ENCODE peak calls at places on chromosomes 12 and 14, in five cellular contexts. V is hepatocyte, O is tibial nerve, K is HCT116, N is body of pancreas. D is an unnamed sample.

GRCh38 chr14:30610719-30611388 is 11.3 kb upstream of the SCFD1 start:
- DNase-seq in K (peak; percentile 36), N (peak; percentile 77), V (peak; percentile 50), O (peak; percentile 55), D (peak; percentile 8)

GRCh38 chr14:70289138-70289537 is 70.3 kb downstream of the COX16 start:
- DNase-seq in K (no peak), N (no peak), O (no peak), V (no peak), D (no peak)

GRCh38 chr12:128570191-128571065 is 253.3 kb downstream of the SLC15A4 start:
- DNase-seq in V (no peak), O (no peak), K (no peak), N (no peak), D (no peak)

GRCh38 chr12:1744932-1745331 is 54.1 kb downstream of the ADIPOR2 start:
- DNase-seq in O (no peak), K (no peak), V (no peak), N (no peak), D (no peak)

GRCh38 chr14:68824517-68825347 is 31.9 kb upstream of the ZFP36L1 start:
- DNase-seq in O (peak; percentile 89), K (peak; percentile 76), N (peak; percentile 89), V (peak; percentile 86), D (peak; percentile 69)

GRCh38 chr14:67050892-67051291 is 138.3 kb upstream of the GARIN2 start:
- DNase-seq in N (no peak), V (no peak), K (no peak), O (no peak), D (no peak)

GRCh38 chr14:34843011-34843554 is 32.1 kb downstream of the BAZ1A start:
- DNase-seq in N (no peak), K (no peak), V (no peak), O (no peak), D (no peak)

GRCh38 chr12:104372048-104372720 is 68.6 kb downstream of the EID3 start:
- DNase-seq in K (no peak), N (no peak), O (no peak), V (no peak), D (no peak)

GRCh38 chr14:56581041-56581727 is 1.6 kb downstream of the TMEM260 start:
- DNase-seq in V (no peak), K (no peak), N (no peak), O (no peak), D (no peak)

GRCh38 chr14:92352158-92352985 is 29.4 kb downstream of the SLC24A4 start:
- DNase-seq in O (no peak), V (no peak), N (no peak), K (peak; percentile 40), D (no peak)

GRCh38 chr12:79687711-79688270 is 3.0 kb downstream of the PAWR start:
- DNase-seq in V (no peak), N (no peak), O (no peak), K (no peak), D (no peak)

GRCh38 chr14:63982156-63982555 is 129.4 kb downstream of the SYNE2 start:
- DNase-seq in V (no peak), K (no peak), O (no peak), N (no peak), D (no peak)

GRCh38 chr14:55448146-55448614 is 7.8 kb upstream of the TBPL2 start:
- DNase-seq in K (peak; percentile 100), O (peak; percentile 40), N (peak; percentile 34), V (peak; percentile 75), D (no peak)

GRCh38 chr12:113407931-113408585 is 4.4 kb upstream of the SDS start:
- DNase-seq in K (no peak), V (no peak), O (no peak), N (no peak), D (no peak)

GRCh38 chr14:77314043-77314442 is 6.6 kb downstream of the POMT2 start:
- DNase-seq in N (no peak), K (no peak), O (no peak), V (peak; percentile 82), D (no peak)

GRCh38 chr12:104462931-104463339 is 6.2 kb downstream of the CHST11 start:
- DNase-seq in K (no peak), N (no peak), O (no peak), V (no peak), D (no peak)

GRCh38 chr14:81400852-81401251 is 728 bp upstream of the STON2 start:
- DNase-seq in O (peak; percentile 91), N (peak; percentile 67), V (peak; percentile 51), K (peak; percentile 54), D (no peak)

GRCh38 chr12:65908147-65908546 is 83.9 kb downstream of the HMGA2 start:
- DNase-seq in N (no peak), K (no peak), V (no peak), O (no peak), D (no peak)
- H3K27ac ChIP-seq in N (no peak overlapping the region), K (peak overlapping the region; percentile 31), V (peak overlapping the region; percentile 53), O (no peak overlapping the region), D (no peak overlapping the region)

GRCh38 chr12:20527396-20528154 is 159.2 kb downstream of the PDE3A start:
- DNase-seq in O (no peak), V (peak; percentile 48), N (no peak), K (no peak), D (no peak)

GRCh38 chr12:20525064-20525610 is 156.8 kb downstream of the PDE3A start:
- DNase-seq in V (no peak), O (no peak), K (no peak), N (no peak), D (no peak)

GRCh38 chr12:20524113-20524512 is 155.8 kb downstream of the PDE3A start:
- DNase-seq in V (no peak), K (no peak), N (no peak), O (no peak), D (no peak)

GRCh38 chr12:20523658-20524057 is 155.3 kb downstream of the PDE3A start:
- DNase-seq in K (no peak), V (no peak), O (no peak), N (no peak), D (no peak)

DNA sequence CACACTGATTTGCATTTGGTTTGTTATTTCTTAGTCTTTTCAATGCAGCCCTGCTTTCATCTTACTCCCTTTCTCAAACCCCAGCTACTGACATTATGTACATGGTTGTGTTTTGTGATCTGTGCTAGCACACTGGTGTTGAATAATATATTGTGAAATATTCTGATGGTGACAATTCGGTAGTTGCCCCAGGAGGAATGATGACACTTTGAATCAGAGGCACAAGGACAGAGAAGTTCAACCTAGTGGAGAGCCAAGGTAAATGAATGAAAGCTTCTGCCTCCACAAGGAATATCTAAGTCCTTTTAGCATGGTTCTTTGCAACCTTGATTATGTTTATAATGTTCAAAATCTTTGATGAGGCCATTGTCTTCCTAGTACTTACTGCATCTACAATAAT is 159.9 kb downstream of the PDE3A start:
- DNase-seq in K (no peak), O (no peak), V (no peak), N (no peak), D (no peak)
- H3K27ac ChIP-seq in K (no peak overlapping the region), O (no peak overlapping the region), V (peak overlapping the region; percentile 51), N (no peak overlapping the region), D (no peak overlapping the region)

GRCh38 chr12:122093098-122093883 is 14.7 kb downstream of the MLXIP start:
- DNase-seq in N (no peak), O (no peak), V (no peak), K (no peak), D (no peak)
- H3K27ac ChIP-seq in N (peak overlapping the region; percentile 65), O (no peak overlapping the region), V (peak overlapping the region; percentile 7), K (peak overlapping the region; percentile 18), D (no peak overlapping the region)

GRCh38 chr12:47304161-47304560 is 224.4 kb upstream of the AMIGO2 start:
- DNase-seq in N (no peak), K (no peak), V (no peak), O (no peak), D (no peak)
- H3K27ac ChIP-seq in N (no peak overlapping the region), K (no peak overlapping the region), V (no peak overlapping the region), O (no peak overlapping the region), D (no peak overlapping the region)

DNA sequence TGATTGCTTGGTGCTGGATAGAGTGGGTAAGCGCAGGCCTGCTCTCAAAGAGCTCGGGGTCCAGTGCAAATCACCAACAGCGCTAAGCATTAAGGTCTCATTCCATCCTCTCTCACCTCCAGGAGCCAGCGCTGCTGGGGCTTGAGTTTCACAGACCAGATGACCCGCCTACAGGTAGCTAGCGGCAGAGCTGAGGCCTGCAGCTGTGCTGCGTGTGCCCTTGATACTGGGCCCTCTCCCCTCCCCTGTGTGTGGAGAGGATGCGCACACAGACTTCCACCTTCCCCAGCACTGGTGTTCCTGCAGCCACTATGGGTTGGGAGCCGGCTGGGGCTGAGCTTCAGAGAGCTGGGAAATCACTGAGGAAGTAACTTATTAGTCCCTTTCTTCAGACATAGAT is 149.9 kb downstream of the CALM1 start:
- DNase-seq in V (no peak), O (no peak), N (no peak), K (no peak), D (no peak)
- H3K27ac ChIP-seq in V (no peak overlapping the region), O (no peak overlapping the region), N (no peak overlapping the region), K (no peak overlapping the region), D (peak overlapping the region; percentile 86)

D was measured in substantia nigra.